ENCODE peak calls at places on chromosomes 1 and 21, in eight cellular contexts. One of them, this sample, is unnamed.

GRCh38 chr21:25961042-25961441 is 209.5 kb downstream of the APP start:
- DNase-seq in sigmoid colon: no peak
- DNase-seq in spleen: no peak
- DNase-seq in Peyer's patch: no peak
- DNase-seq in IMR-90: no peak
- DNase-seq in endothelial cell of umbilical vein: peak
- DNase-seq in body of pancreas: no peak
- DNase-seq in heart left ventricle: no peak
- DNase-seq in this sample: no peak

GRCh38 chr1:40039245-40039756 is 1.2 kb upstream of the CAP1 start:
- DNase-seq in sigmoid colon: peak
- DNase-seq in spleen: no peak
- DNase-seq in Peyer's patch: no peak
- DNase-seq in IMR-90: peak
- DNase-seq in endothelial cell of umbilical vein: peak
- DNase-seq in body of pancreas: peak
- DNase-seq in heart left ventricle: no peak
- DNase-seq in this sample: peak

GRCh38 chr1:62280960-62281465 is 38.2 kb downstream of the KANK4 start:
- DNase-seq in sigmoid colon: no peak
- DNase-seq in spleen: peak
- DNase-seq in Peyer's patch: no peak
- DNase-seq in IMR-90: no peak
- DNase-seq in endothelial cell of umbilical vein: no peak
- DNase-seq in body of pancreas: no peak
- DNase-seq in heart left ventricle: no peak
- DNase-seq in this sample: no peak

GRCh38 chr1:225707824-225708223 is 54.9 kb upstream of the ENAH start:
- DNase-seq in sigmoid colon: no peak
- DNase-seq in spleen: no peak
- DNase-seq in Peyer's patch: no peak
- DNase-seq in IMR-90: no peak
- DNase-seq in endothelial cell of umbilical vein: no peak
- DNase-seq in body of pancreas: no peak
- DNase-seq in heart left ventricle: no peak
- DNase-seq in this sample: no peak

GRCh38 chr1:179036844-179037465 is 11.3 kb downstream of the FAM20B start:
- DNase-seq in sigmoid colon: no peak
- DNase-seq in spleen: no peak
- DNase-seq in Peyer's patch: no peak
- DNase-seq in IMR-90: peak
- DNase-seq in endothelial cell of umbilical vein: peak
- DNase-seq in body of pancreas: no peak
- DNase-seq in heart left ventricle: no peak
- DNase-seq in this sample: no peak

GRCh38 chr1:33378976-33379375 is 51.9 kb downstream of the PHC2 start:
- DNase-seq in sigmoid colon: no peak
- DNase-seq in spleen: no peak
- DNase-seq in Peyer's patch: no peak
- DNase-seq in IMR-90: no peak
- DNase-seq in endothelial cell of umbilical vein: no peak
- DNase-seq in body of pancreas: no peak
- DNase-seq in heart left ventricle: no peak
- DNase-seq in this sample: no peak

GRCh38 chr1:51946300-51946699 is 44.2 kb downstream of the RAB3B start:
- DNase-seq in sigmoid colon: no peak
- DNase-seq in spleen: no peak
- DNase-seq in Peyer's patch: no peak
- DNase-seq in IMR-90: peak
- DNase-seq in endothelial cell of umbilical vein: peak
- DNase-seq in body of pancreas: no peak
- DNase-seq in heart left ventricle: no peak
- DNase-seq in this sample: no peak

GRCh38 chr1:224929335-224930237 is at the start of gene DNAH14:
- DNase-seq in sigmoid colon: peak
- DNase-seq in spleen: peak
- DNase-seq in Peyer's patch: peak
- DNase-seq in IMR-90: peak
- DNase-seq in endothelial cell of umbilical vein: peak
- DNase-seq in body of pancreas: peak
- DNase-seq in heart left ventricle: peak
- DNase-seq in this sample: peak

GRCh38 chr1:116483481-116484309 is 87.1 kb downstream of the CD58 start:
- DNase-seq in sigmoid colon: no peak
- DNase-seq in spleen: no peak
- DNase-seq in Peyer's patch: peak
- DNase-seq in IMR-90: peak
- DNase-seq in endothelial cell of umbilical vein: no peak
- DNase-seq in body of pancreas: no peak
- DNase-seq in heart left ventricle: peak
- DNase-seq in this sample: no peak

GRCh38 chr1:193211539-193211938 is 25.1 kb upstream of the B3GALT2 start:
- DNase-seq in sigmoid colon: no peak
- DNase-seq in spleen: no peak
- DNase-seq in Peyer's patch: no peak
- DNase-seq in IMR-90: peak
- DNase-seq in endothelial cell of umbilical vein: peak
- DNase-seq in body of pancreas: no peak
- DNase-seq in heart left ventricle: no peak
- DNase-seq in this sample: no peak

GRCh38 chr1:187854457-187854856 is 1025.7 kb downstream of the PLA2G4A start:
- DNase-seq in sigmoid colon: no peak
- DNase-seq in spleen: no peak
- DNase-seq in Peyer's patch: no peak
- DNase-seq in IMR-90: no peak
- DNase-seq in endothelial cell of umbilical vein: no peak
- DNase-seq in body of pancreas: no peak
- DNase-seq in heart left ventricle: no peak
- DNase-seq in this sample: no peak

GRCh38 chr1:62299426-62300200 is 19.6 kb downstream of the KANK4 start:
- DNase-seq in sigmoid colon: no peak
- DNase-seq in spleen: no peak
- DNase-seq in Peyer's patch: no peak
- DNase-seq in IMR-90: no peak
- DNase-seq in endothelial cell of umbilical vein: no peak
- DNase-seq in body of pancreas: peak
- DNase-seq in heart left ventricle: peak
- DNase-seq in this sample: no peak

GRCh38 chr1:92486251-92487077 is at the start of gene GFI1:
- DNase-seq in sigmoid colon: no peak
- DNase-seq in spleen: peak
- DNase-seq in Peyer's patch: peak
- DNase-seq in IMR-90: no peak
- DNase-seq in endothelial cell of umbilical vein: no peak
- DNase-seq in body of pancreas: peak
- DNase-seq in heart left ventricle: peak
- DNase-seq in this sample: peak

GRCh38 chr1:172308577-172308976 is 111.9 kb upstream of the C1orf105 start:
- DNase-seq in sigmoid colon: no peak
- DNase-seq in spleen: no peak
- DNase-seq in Peyer's patch: no peak
- DNase-seq in IMR-90: peak
- DNase-seq in endothelial cell of umbilical vein: no peak
- DNase-seq in body of pancreas: no peak
- DNase-seq in heart left ventricle: no peak
- DNase-seq in this sample: no peak

DNA sequence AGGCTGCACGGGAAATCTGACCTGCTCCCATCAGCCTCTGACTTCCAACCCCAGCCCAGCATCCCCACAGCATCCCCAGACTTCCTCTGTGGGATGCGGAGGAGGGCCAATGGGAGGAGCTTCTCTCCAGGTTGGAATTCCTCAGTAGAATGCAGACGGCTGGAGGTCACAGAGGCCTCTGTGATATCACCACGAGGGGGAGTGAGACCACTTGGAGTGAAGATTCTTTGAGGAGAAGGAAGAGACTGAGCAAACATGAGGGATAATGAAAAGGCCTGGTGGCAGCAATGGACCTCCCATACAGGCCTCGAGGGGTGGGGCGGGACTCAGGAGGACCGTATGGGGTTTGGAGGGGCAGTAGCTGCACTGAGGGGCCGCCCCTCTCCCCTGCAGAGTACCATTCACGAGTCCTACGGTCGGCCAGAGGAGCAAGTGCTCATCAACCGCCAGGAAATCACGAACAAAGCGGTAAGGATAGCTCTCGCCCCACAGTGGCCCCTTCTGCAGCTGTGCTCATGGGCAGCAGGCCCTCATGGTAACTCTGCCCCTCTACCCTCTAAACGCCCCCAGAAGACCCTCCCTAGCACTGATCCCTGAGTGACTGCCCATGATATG is at the start of gene CATSPER4:
- DNase-seq in sigmoid colon: no peak
- DNase-seq in spleen: no peak
- DNase-seq in Peyer's patch: no peak
- DNase-seq in IMR-90: no peak
- DNase-seq in endothelial cell of umbilical vein: no peak
- DNase-seq in body of pancreas: no peak
- DNase-seq in heart left ventricle: no peak
- DNase-seq in this sample: no peak
- TF ChIP-seq CTCF in sigmoid colon: no peak
- TF ChIP-seq CTCF in spleen: peak
- TF ChIP-seq CTCF in Peyer's patch: no peak
- TF ChIP-seq CTCF in IMR-90: peak
- TF ChIP-seq CTCF in endothelial cell of umbilical vein: peak
- TF ChIP-seq CTCF in body of pancreas: no peak
- TF ChIP-seq CTCF in heart left ventricle: peak
- TF ChIP-seq CTCF in this sample: no peak

DNA sequence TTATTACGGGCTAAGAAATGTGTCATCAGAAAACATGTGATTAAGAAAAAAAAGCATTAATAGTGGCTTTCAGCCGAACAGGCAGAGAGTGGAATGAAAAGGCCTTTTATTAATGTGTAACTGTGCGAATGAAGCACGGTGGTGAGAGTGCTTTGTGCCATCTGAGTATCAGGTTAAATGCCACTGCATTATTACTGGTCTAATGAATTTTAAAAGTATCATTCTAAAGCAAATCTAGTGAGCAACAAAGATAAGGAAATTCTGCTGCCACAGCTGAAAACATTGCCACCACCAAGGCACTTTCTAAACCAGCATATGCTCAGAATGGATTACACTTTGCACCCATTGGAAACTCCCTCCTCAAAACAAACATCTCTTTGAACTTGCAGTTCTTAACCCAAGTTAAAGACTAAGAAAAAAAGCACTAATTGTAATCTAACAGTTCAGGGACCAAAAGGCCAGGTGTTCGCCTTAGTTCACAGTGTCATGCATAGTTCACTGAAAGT is 30.1 kb upstream of the SSX2IP start:
- DNase-seq in sigmoid colon: no peak
- DNase-seq in spleen: no peak
- DNase-seq in Peyer's patch: no peak
- DNase-seq in IMR-90: no peak
- DNase-seq in endothelial cell of umbilical vein: no peak
- DNase-seq in body of pancreas: no peak
- DNase-seq in heart left ventricle: no peak
- DNase-seq in this sample: no peak
- H3K27ac ChIP-seq in sigmoid colon: peak
- H3K27ac ChIP-seq in spleen: no peak
- H3K27ac ChIP-seq in Peyer's patch: no peak
- H3K27ac ChIP-seq in IMR-90: peak
- H3K27ac ChIP-seq in endothelial cell of umbilical vein: no peak
- H3K27ac ChIP-seq in body of pancreas: peak
- H3K27ac ChIP-seq in heart left ventricle: peak
- H3K27ac ChIP-seq in this sample: no peak

DNA sequence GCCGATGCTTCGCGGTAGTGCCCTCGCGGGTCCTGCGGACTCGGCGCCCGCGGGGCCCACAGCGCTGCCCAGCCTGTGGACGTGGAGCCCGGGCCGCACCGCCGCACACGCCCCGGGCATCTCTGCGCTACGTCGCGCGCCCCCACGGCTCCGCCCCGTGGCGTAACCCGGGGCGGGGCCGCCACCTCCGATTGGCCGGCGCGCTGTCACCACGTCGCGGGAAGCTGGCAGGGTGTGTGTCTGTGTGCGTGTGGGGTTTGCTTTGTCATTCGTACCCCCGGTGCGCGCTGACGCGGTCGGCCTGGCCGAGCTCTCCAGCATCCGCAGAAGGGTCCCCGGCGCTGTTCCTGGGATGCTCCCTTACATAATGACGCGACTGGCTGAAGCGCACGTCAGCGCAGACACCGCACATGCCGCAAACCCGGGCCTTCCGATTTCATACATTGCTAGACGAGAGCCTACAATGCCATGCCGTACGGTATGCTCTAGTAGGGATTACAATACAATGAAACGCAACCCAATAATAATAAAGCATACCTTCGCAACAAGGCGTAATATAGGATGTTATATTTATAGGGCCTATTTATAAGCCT is 528 bp upstream of the MACO1 start:
- DNase-seq in sigmoid colon: peak
- DNase-seq in spleen: peak
- DNase-seq in Peyer's patch: peak
- DNase-seq in IMR-90: peak
- DNase-seq in endothelial cell of umbilical vein: no peak
- DNase-seq in body of pancreas: peak
- DNase-seq in heart left ventricle: peak
- DNase-seq in this sample: peak
- TF ChIP-seq POLR2A in sigmoid colon: peak
- TF ChIP-seq POLR2A in spleen: peak
- TF ChIP-seq POLR2A in Peyer's patch: peak
- TF ChIP-seq POLR2A in IMR-90: peak
- TF ChIP-seq POLR2A in endothelial cell of umbilical vein: peak
- TF ChIP-seq POLR2A in body of pancreas: peak
- TF ChIP-seq POLR2A in heart left ventricle: peak
- TF ChIP-seq POLR2A in this sample: peak

GRCh38 chr1:50615036-50615750 is 191.9 kb upstream of the DMRTA2 start:
- DNase-seq in sigmoid colon: no peak
- DNase-seq in spleen: no peak
- DNase-seq in Peyer's patch: no peak
- DNase-seq in IMR-90: no peak
- DNase-seq in endothelial cell of umbilical vein: no peak
- DNase-seq in body of pancreas: no peak
- DNase-seq in heart left ventricle: no peak
- DNase-seq in this sample: no peak

GRCh38 chr1:50622259-50622658 is 199.0 kb upstream of the DMRTA2 start:
- DNase-seq in sigmoid colon: no peak
- DNase-seq in spleen: no peak
- DNase-seq in Peyer's patch: no peak
- DNase-seq in IMR-90: no peak
- DNase-seq in endothelial cell of umbilical vein: no peak
- DNase-seq in body of pancreas: no peak
- DNase-seq in heart left ventricle: no peak
- DNase-seq in this sample: no peak

DNA sequence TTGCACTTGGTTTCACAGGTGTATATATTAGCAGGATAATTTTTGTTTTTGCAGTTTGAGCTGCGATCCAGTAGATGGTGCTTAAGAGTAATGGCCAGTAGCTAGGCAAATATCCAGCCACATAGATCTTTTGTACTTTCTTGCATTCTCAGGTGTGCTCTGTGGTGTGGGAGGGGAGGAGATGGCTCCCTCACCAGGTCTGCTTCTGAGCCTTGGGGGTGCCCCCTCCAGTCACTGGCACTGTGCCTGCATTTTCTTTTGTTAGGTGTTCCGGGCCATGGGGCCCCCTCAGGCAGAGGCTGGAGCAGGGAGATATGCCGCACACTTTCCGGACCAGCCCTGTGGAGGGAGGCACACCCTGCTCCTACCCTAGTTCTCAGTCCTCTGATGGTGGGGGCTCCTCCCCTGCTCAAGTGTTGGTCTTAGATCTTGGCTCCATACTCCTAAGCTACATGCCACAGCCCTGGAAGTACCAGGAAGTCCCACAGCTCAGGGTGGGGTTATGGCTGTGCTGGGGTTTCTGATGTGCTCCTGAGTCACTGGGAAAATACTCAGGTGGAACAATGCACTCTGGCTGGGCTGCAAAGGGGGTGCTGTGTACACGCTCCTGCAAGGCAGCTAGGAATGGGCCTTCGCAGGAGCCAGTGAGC is 197.6 kb upstream of the DMRTA2 start:
- DNase-seq in sigmoid colon: no peak
- DNase-seq in spleen: no peak
- DNase-seq in Peyer's patch: peak
- DNase-seq in IMR-90: peak
- DNase-seq in endothelial cell of umbilical vein: peak
- DNase-seq in body of pancreas: no peak
- DNase-seq in heart left ventricle: no peak
- DNase-seq in this sample: no peak
- TF ChIP-seq CTCF in sigmoid colon: peak
- TF ChIP-seq CTCF in spleen: no peak
- TF ChIP-seq CTCF in Peyer's patch: peak
- TF ChIP-seq CTCF in IMR-90: peak
- TF ChIP-seq CTCF in endothelial cell of umbilical vein: peak
- TF ChIP-seq CTCF in body of pancreas: no peak
- TF ChIP-seq CTCF in heart left ventricle: peak
- TF ChIP-seq CTCF in this sample: no peak

This sample was measured in adrenal gland.